ENCODE peak calls at places on chromosome 20, in six cellular contexts. W, K, Q, E, Z and L are unnamed samples.

GRCh38 chr20:43409041-43409913 is 48.4 kb upstream of the SRSF6 start:
- DNase-seq in W (no peak), K (no peak), Q (no peak), E (no peak), Z (no peak), L (no peak)

GRCh38 chr20:47653892-47654291 is 131.4 kb downstream of the SULF2 start:
- DNase-seq in W (no peak), K (no peak), Q (no peak), E (no peak), Z (no peak), L (no peak)

GRCh38 chr20:35436175-35436568 is 1.9 kb downstream of the GDF5 start:
- DNase-seq in W (no peak), K (no peak), Q (no peak), E (no peak), Z (no peak), L (no peak)

GRCh38 chr20:49656304-49656703 is 57.4 kb downstream of the B4GALT5 start:
- DNase-seq in W (no peak), K (no peak), Q (no peak), E (peak; percentile 82), Z (no peak), L (no peak)

GRCh38 chr20:3818155-3819151 is 1.9 kb upstream of the AP5S1 start:
- DNase-seq in W (peak; percentile 71), K (peak; percentile 81), Q (no peak), E (peak; percentile 81), Z (peak; percentile 73), L (peak; percentile 64)

GRCh38 chr20:45044084-45044573 is 56.8 kb downstream of the KCNS1 start:
- DNase-seq in W (no peak), K (no peak), Q (no peak), E (peak; percentile 36), Z (no peak), L (no peak)

GRCh38 chr20:3430376-3431069 is 23.1 kb upstream of the DNAAF9 start:
- DNase-seq in W (no peak), K (no peak), Q (no peak), E (peak; percentile 40), Z (no peak), L (no peak)

GRCh38 chr20:10784337-10785183 is 110.8 kb upstream of the JAG1 start:
- DNase-seq in W (no peak), K (no peak), Q (no peak), E (no peak), Z (no peak), L (no peak)

GRCh38 chr20:15992564-15992963 is 580.7 kb downstream of the KIF16B start:
- DNase-seq in W (no peak), K (no peak), Q (no peak), E (no peak), Z (no peak), L (no peak)

GRCh38 chr20:17505664-17506517 is 25.3 kb downstream of the BFSP1 start:
- DNase-seq in W (peak; percentile 46), K (no peak), Q (no peak), E (no peak), Z (no peak), L (no peak)

GRCh38 chr20:25584905-25585704 is at the start of gene NINL:
- DNase-seq in W (peak; percentile 86), K (peak; percentile 80), Q (peak; percentile 73), E (peak; percentile 67), Z (peak; percentile 59), L (no peak)

GRCh38 chr20:5569021-5569420 is 181.2 kb upstream of the SHLD1 start:
- DNase-seq in W (no peak), K (no peak), Q (no peak), E (no peak), Z (no peak), L (no peak)

GRCh38 chr20:50654899-50655298 is 36.4 kb downstream of the RIPOR3 start:
- DNase-seq in W (no peak), K (no peak), Q (no peak), E (no peak), Z (no peak), L (no peak)

GRCh38 chr20:21344216-21344615 is 41.1 kb downstream of the XRN2 start:
- DNase-seq in W (no peak), K (no peak), Q (no peak), E (no peak), Z (no peak), L (no peak)

GRCh38 chr20:51529027-51529749 is 13.3 kb downstream of the NFATC2 start:
- DNase-seq in W (no peak), K (no peak), Q (no peak), E (no peak), Z (no peak), L (no peak)

GRCh38 chr20:9068896-9069663 is at the start of gene PLCB4:
- DNase-seq in W (peak; percentile 50), K (no peak), Q (peak; percentile 75), E (no peak), Z (peak; percentile 20), L (peak; percentile 73)

GRCh38 chr20:61256365-61256764 is 4.3 kb downstream of the CDH4 start:
- DNase-seq in W (no peak), K (no peak), Q (no peak), E (no peak), Z (no peak), L (no peak)

GRCh38 chr20:58485326-58485725 is 29.9 kb downstream of the APCDD1L start:
- DNase-seq in W (no peak), K (no peak), Q (no peak), E (no peak), Z (no peak), L (no peak)

GRCh38 chr20:8094415-8094818 is 37.6 kb upstream of the PLCB1 start:
- DNase-seq in W (peak; percentile 85), K (no peak), Q (peak; percentile 75), E (peak; percentile 65), Z (peak; percentile 71), L (peak; percentile 50)

DNA sequence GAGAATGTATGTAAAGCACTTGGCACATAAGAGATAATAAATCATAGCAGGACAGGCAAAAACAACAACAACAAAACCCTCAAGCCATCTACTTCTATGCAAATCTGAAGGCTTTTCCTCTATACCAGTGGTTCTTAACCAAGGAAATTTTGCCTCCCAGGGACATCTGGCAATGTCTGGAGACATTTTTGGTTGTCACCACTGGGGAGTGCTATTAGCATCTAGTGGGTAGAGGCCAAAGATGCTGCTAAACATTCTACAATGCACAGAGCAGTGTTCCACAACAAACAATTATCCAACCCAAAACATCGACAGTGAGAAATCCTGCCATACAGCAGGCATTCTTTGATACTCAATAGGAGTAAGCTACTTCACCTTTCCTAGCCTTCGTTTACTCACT is 28.2 kb downstream of the NDRG3 start:
- DNase-seq in W (no peak), K (no peak), Q (no peak), E (no peak), Z (no peak), L (no peak)
- H3K4me3 ChIP-seq in W (no peak overlapping the region), K (no peak overlapping the region), Q (no peak overlapping the region), E (no peak overlapping the region), Z (no peak overlapping the region), L (no peak overlapping the region)

DNA sequence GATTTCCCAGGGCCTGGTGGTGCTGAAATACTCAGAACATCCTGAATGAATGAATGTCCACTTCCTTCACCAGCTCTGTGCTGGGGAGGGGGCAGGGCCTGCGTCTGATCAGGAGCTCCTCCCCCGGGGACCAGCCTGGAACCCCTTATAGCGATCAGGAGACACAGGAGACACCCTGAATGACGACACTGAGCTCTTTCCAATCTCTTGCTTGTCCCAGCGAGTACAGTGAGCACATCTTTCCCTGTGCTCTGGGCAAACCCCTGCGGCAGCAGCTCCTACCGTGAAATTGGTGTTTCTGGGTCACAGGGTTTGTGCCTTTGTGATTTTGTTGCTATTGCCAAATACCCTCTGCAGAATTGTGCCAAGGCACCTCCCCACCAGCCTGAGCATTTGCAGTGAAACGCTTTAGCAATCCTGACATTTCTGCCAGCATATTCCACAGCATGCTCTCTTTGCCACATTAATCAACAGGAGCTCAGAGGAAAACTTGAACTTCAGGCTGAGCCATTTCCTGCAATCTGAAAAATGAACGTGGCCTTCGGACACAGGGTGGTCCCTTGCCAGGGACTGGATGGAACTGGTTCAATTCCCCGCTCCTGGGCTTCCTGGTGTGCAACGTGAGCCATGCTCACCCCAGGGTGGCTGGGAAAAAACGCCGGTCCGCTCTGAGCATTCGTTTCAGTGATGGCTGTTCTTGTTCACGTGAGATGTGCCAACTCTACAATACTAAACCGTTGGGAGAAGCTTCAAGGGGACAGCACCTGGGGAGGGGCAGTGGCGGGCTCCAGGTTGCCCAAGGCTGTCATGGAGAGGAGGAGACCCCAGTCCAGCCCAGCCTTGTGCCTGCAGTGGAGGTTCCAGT is 23.0 kb upstream of the MRGBP start:
- DNase-seq in W (no peak), K (peak; percentile 52), Q (no peak), E (no peak), Z (no peak), L (peak; percentile 16)
- TF ChIP-seq POLR2A in W (no peak), K (no peak), Q (no peak), E (no peak), Z (no peak), L (no peak)

GRCh38 chr20:33837096-33837830 is 26.1 kb downstream of the CHMP4B start:
- DNase-seq in W (no peak), K (no peak), Q (no peak), E (no peak), Z (no peak), L (no peak)

GRCh38 chr20:33838035-33838864 is 27.1 kb downstream of the CHMP4B start:
- DNase-seq in W (no peak), K (no peak), Q (no peak), E (no peak), Z (no peak), L (no peak)

GRCh38 chr20:33839591-33839990 is 28.4 kb downstream of the CHMP4B start:
- DNase-seq in W (no peak), K (no peak), Q (no peak), E (peak; percentile 40), Z (no peak), L (peak; percentile 79)

GRCh38 chr20:33832113-33832853 is 21.1 kb downstream of the CHMP4B start:
- DNase-seq in W (peak; percentile 47), K (no peak), Q (peak; percentile 55), E (peak; percentile 22), Z (no peak), L (peak; percentile 52)

DNA sequence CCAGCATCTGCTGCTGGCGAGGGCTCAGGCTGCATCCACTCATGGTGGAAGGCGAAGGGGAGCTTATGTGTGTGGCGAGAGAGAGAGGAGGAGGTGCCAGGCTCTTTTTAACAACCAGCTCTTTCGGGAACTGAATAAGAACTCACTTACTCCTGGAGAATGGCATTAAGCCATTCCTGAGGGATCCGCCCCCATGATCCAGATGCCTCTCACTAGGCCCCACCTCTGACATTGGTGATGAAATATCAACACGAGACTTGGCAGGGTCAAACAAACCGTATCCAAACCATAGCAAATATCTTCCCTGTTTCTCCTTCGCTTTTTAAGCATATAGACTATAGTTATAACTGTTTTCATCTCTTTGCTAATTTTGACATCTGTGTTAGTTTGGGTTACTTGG is 24.6 kb downstream of the CHMP4B start:
- DNase-seq in W (no peak), K (no peak), Q (peak; percentile 77), E (peak; percentile 67), Z (peak; percentile 64), L (no peak)
- TF ChIP-seq CTCF in W (no peak), K (no peak), Q (no peak), E (no peak), Z (no peak), L (no peak)

DNA sequence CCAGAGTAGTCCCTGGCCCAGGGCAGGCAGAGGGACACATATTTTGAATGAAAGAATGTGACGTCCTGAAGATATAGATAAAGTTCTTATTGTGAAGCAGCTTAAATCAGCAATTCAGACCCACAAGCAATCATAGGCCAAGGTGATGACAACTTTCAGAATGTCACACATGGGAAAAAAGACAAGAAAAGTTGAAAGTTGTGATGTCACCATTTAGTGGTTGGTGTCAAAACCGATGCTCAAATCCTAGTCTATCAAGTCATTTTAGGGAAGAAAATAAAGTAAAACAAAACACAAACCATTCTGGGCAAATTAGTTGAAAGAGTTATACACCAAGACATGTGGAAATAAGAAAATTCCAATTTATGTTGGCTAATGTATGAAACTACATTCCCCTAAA is 710.8 kb downstream of the DOK5 start:
- DNase-seq in W (no peak), K (no peak), Q (no peak), E (no peak), Z (no peak), L (no peak)
- H3K4me3 ChIP-seq in W (no peak overlapping the region), K (no peak overlapping the region), Q (no peak overlapping the region), E (no peak overlapping the region), Z (no peak overlapping the region), L (no peak overlapping the region)